ENCODE peak calls at places on chromosome 19, in four cellular contexts. I is NCI-H1417, V is lower leg skin, U is neural progenitor cell. K is an unnamed sample.

GRCh38 chr19:53057904-53058579 is 13.5 kb downstream of the ERVV-2 start:
- DNase-seq in I (peak), V (no peak), U (peak), K (no peak)

GRCh38 chr19:15374105-15374651 is 5.4 kb downstream of the AKAP8 start:
- DNase-seq in I (no peak), V (no peak), U (no peak), K (no peak)

GRCh38 chr19:44712864-44713515 is 14.0 kb downstream of the CEACAM16 start:
- DNase-seq in I (no peak), V (no peak), U (no peak), K (no peak)

GRCh38 chr19:51904331-51905165 is at the start of gene ZNF649:
- DNase-seq in I (peak), V (peak), U (peak), K (peak)

GRCh38 chr19:8569066-8569761 is 8.0 kb downstream of the MYO1F start:
- DNase-seq in I (no peak), V (peak), U (no peak), K (no peak)

GRCh38 chr19:571127-571974 is 1.0 kb upstream of the BSG start:
- DNase-seq in I (peak), V (peak), U (peak), K (peak)

GRCh38 chr19:38389101-38389925 is 816 bp downstream of the SPRED3 start:
- DNase-seq in I (peak), V (no peak), U (peak), K (no peak)

GRCh38 chr19:40279761-40280607 is 5.2 kb downstream of the AKT2 start:
- DNase-seq in I (no peak), V (no peak), U (no peak), K (no peak)

GRCh38 chr19:1360818-1361461 is 22.8 kb upstream of the NDUFS7 start:
- DNase-seq in I (no peak), V (peak), U (peak), K (no peak)

GRCh38 chr19:58325623-58326022 is 1.2 kb upstream of the ZSCAN22 start:
- DNase-seq in I (no peak), V (no peak), U (no peak), K (no peak)

GRCh38 chr19:49506575-49507105 is 5.8 kb upstream of the FCGRT start:
- DNase-seq in I (peak), V (no peak), U (peak), K (no peak)

GRCh38 chr19:13010038-13010991 is 15.0 kb downstream of the NFIX start:
- DNase-seq in I (no peak), V (no peak), U (no peak), K (no peak)

GRCh38 chr19:12035220-12036172 is at the start of gene ZNF433:
- DNase-seq in I (peak), V (peak), U (peak), K (peak)

GRCh38 chr19:11339254-11340098 is at the start of gene RAB3D:
- DNase-seq in I (peak), V (peak), U (peak), K (peak)

GRCh38 chr19:34662919-34663318 is 14.0 kb downstream of the SCGB2B2 start:
- DNase-seq in I (peak), V (no peak), U (peak), K (no peak)

GRCh38 chr19:46745030-46745429 is 827 bp upstream of the FKRP start:
- DNase-seq in I (no peak), V (no peak), U (no peak), K (no peak)

GRCh38 chr19:38685666-38686529 is 38.4 kb downstream of the ACTN4 start:
- DNase-seq in I (no peak), V (no peak), U (peak), K (no peak)

GRCh38 chr19:18468930-18469244 is 31.0 kb upstream of the ISYNA1 start:
- DNase-seq in I (no peak), V (no peak), U (no peak), K (no peak)

GRCh38 chr19:40223135-40223822 is 3.2 kb downstream of the CCNP start:
- DNase-seq in I (peak), V (no peak), U (peak), K (no peak)

GRCh38 chr19:55986487-55986886 is at the start of gene NLRP5:
- DNase-seq in I (peak), V (no peak), U (no peak), K (no peak)

GRCh38 chr19:18656337-18657086 is 19.7 kb downstream of the KLHL26 start:
- DNase-seq in I (no peak), V (no peak), U (no peak), K (no peak)

GRCh38 chr19:47726467-47726866 is 13.2 kb downstream of the EHD2 start:
- DNase-seq in I (no peak), V (no peak), U (no peak), K (no peak)

GRCh38 chr19:4057913-4058695 is 8.6 kb downstream of the ZBTB7A start:
- DNase-seq in I (no peak), V (peak), U (no peak), K (peak)

GRCh38 chr19:32041681-32042292 is 303.6 kb upstream of the ZNF507 start:
- DNase-seq in I (no peak), V (no peak), U (peak), K (no peak)

GRCh38 chr19:10654610-10655456 is 687 bp downstream of the ILF3 start:
- DNase-seq in I (peak), V (peak), U (peak), K (peak)

GRCh38 chr19:16773259-16773658 is 53.6 kb downstream of the NWD1 start:
- DNase-seq in I (no peak), V (no peak), U (no peak), K (no peak)

GRCh38 chr19:33040994-33041827 is 23.5 kb downstream of the RHPN2 start:
- DNase-seq in I (no peak), V (no peak), U (no peak), K (no peak)

GRCh38 chr19:4910594-4911273 is 1.4 kb downstream of the UHRF1 start:
- DNase-seq in I (no peak), V (no peak), U (peak), K (no peak)

GRCh38 chr19:34124828-34125227 is 47.5 kb upstream of the LSM14A start:
- DNase-seq in I (no peak), V (no peak), U (peak), K (no peak)

GRCh38 chr19:38392707-38393308 is 4.3 kb downstream of the SPRED3 start:
- DNase-seq in I (no peak), V (no peak), U (no peak), K (no peak)

GRCh38 chr19:40594657-40595077 is 6.5 kb upstream of the LTBP4 start:
- DNase-seq in I (no peak), V (no peak), U (no peak), K (no peak)

GRCh38 chr19:5904302-5905071 is at the start of gene VMAC:
- DNase-seq in I (peak), V (peak), U (peak), K (peak)

GRCh38 chr19:56076413-56076998 is 44.6 kb downstream of the ZNF787 start:
- DNase-seq in I (peak), V (no peak), U (peak), K (no peak)

GRCh38 chr19:40335855-40336700 is 12.1 kb downstream of the C19orf47 start:
- DNase-seq in I (no peak), V (no peak), U (no peak), K (no peak)